ENCODE peak calls at places on chromosomes 5 and 9, in four cellular contexts. F is left ventricle myocardium inferior, M is GM04504, P is NCI-H748 treated with DMSO at 0.1 percent for 48 hours. A is an unnamed sample.
A peak's percentile ranks its signal among the peaks of the same experiment; 100 is the strongest.

GRCh38 chr5:135069895-135070657 is 36.0 kb upstream of the PITX1 start:
- DNase-seq in F (no peak), M (no peak), P (no peak), A (no peak)

GRCh38 chr5:14082973-14083372 is 60.2 kb upstream of the TRIO start:
- DNase-seq in F (no peak), M (no peak), P (no peak), A (no peak)

GRCh38 chr9:122201641-122202040 is 27.1 kb downstream of the LHX6 start:
- DNase-seq in F (no peak), M (no peak), P (no peak), A (no peak)

GRCh38 chr9:2257530-2257929 is 242.4 kb downstream of the SMARCA2 start:
- DNase-seq in F (no peak), M (no peak), P (peak; percentile 14), A (no peak)

GRCh38 chr5:108743344-108743743 is 4.4 kb upstream of the FER start:
- DNase-seq in F (no peak), M (no peak), P (no peak), A (no peak)

GRCh38 chr5:150255659-150256415 is 33.7 kb downstream of the CAMK2A start:
- DNase-seq in F (no peak), M (no peak), P (no peak), A (no peak)

GRCh38 chr5:32058101-32058500 is 116.0 kb downstream of the GOLPH3 start:
- DNase-seq in F (no peak), M (no peak), P (no peak), A (no peak)

GRCh38 chr5:173941758-173942401 is 47.1 kb upstream of the C5orf47 start:
- DNase-seq in F (no peak), M (no peak), P (no peak), A (no peak)

GRCh38 chr9:93071464-93071863 is 13.0 kb downstream of the SUSD3 start:
- DNase-seq in F (no peak), M (no peak), P (no peak), A (no peak)

GRCh38 chr5:138966236-138966985 is 91.3 kb upstream of the LRRTM2 start:
- DNase-seq in F (no peak), M (no peak), P (no peak), A (no peak)

GRCh38 chr5:94031631-94032030 is 290.2 kb upstream of the POU5F2 start:
- DNase-seq in F (no peak), M (peak; percentile 77), P (no peak), A (no peak)

GRCh38 chr9:90124961-90125360 is 517.7 kb downstream of the DIRAS2 start:
- DNase-seq in F (no peak), M (peak; percentile 22), P (peak; percentile 72), A (no peak)

GRCh38 chr9:123048748-123049147 is 15.3 kb downstream of the GPR21 start:
- DNase-seq in F (no peak), M (peak; percentile 36), P (no peak), A (no peak)

GRCh38 chr9:109453210-109453842 is 44.8 kb downstream of the PTPN3 start:
- DNase-seq in F (no peak), M (no peak), P (no peak), A (no peak)

GRCh38 chr9:21528123-21528808 is 46.2 kb upstream of the IFNE start:
- DNase-seq in F (no peak), M (no peak), P (no peak), A (no peak)

GRCh38 chr9:127742435-127743088 is 7.5 kb upstream of the TOR2A start:
- DNase-seq in F (no peak), M (peak; percentile 68), P (peak; percentile 75), A (no peak)

GRCh38 chr9:97766092-97766491 is 69.0 kb upstream of the XPA start:
- DNase-seq in F (no peak), M (peak; percentile 39), P (no peak), A (no peak)

GRCh38 chr5:176596689-176597416 is 13.1 kb downstream of the GPRIN1 start:
- DNase-seq in F (peak; percentile 22), M (no peak), P (no peak), A (no peak)

GRCh38 chr5:43636076-43636475 is 33.1 kb downstream of the NNT start:
- DNase-seq in F (no peak), M (no peak), P (no peak), A (no peak)

GRCh38 chr9:37761511-37761910 is 7.9 kb downstream of the TRMT10B start:
- DNase-seq in F (no peak), M (no peak), P (no peak), A (no peak)

GRCh38 chr5:38660194-38660668 is 103.8 kb upstream of the LIFR start:
- DNase-seq in F (no peak), M (no peak), P (peak; percentile 100), A (no peak)

GRCh38 chr9:130835441-130836298 is 616 bp downstream of the ABL1 start:
- DNase-seq in F (peak; percentile 53), M (no peak), P (peak; percentile 13), A (no peak)

GRCh38 chr9:20437466-20437865 is 184.8 kb downstream of the MLLT3 start:
- DNase-seq in F (no peak), M (peak; percentile 7), P (no peak), A (no peak)

GRCh38 chr5:126600631-126601511 is at the start of gene PHAX:
- DNase-seq in F (peak; percentile 77), M (peak; percentile 60), P (peak; percentile 9), A (peak; percentile 84)

GRCh38 chr9:111038336-111039202 is at the start of gene LPAR1:
- DNase-seq in F (peak; percentile 69), M (peak; percentile 50), P (no peak), A (peak; percentile 84)

GRCh38 chr9:72037571-72037970 is 22.8 kb downstream of the C9orf57 start:
- DNase-seq in F (no peak), M (peak; percentile 45), P (no peak), A (no peak)

GRCh38 chr9:95645992-95646391 is 129.2 kb upstream of the PTCH1 start:
- DNase-seq in F (no peak), M (no peak), P (no peak), A (no peak)

GRCh38 chr9:100111235-100111634 is 12.2 kb downstream of the INVS start:
- DNase-seq in F (peak; percentile 86), M (peak; percentile 98), P (no peak), A (peak; percentile 92)

GRCh38 chr9:137640862-137641261 is 22.1 kb downstream of the EHMT1 start:
- DNase-seq in F (no peak), M (no peak), P (no peak), A (peak; percentile 2)

GRCh38 chr9:29289365-29289764 is 1716.1 kb upstream of the C9orf72 start:
- DNase-seq in F (no peak), M (no peak), P (no peak), A (no peak)